ENCODE peak calls at places on chromosomes 16 and 17, in five cellular contexts. T is AG09319, Q is neural progenitor cell, V is T47D, N is GM10248. B is an unnamed sample.

GRCh38 chr16:25108054-25108453 is 3.5 kb upstream of the LCMT1 start:
- DNase-seq in V (no peak), Q (no peak), T (no peak), N (peak), B (peak)

GRCh38 chr17:78959803-78960202 is 19.9 kb downstream of the LGALS3BP start:
- DNase-seq in N (no peak), T (no peak), Q (no peak), V (no peak), B (no peak)

GRCh38 chr16:4862639-4863038 is 15.4 kb downstream of the UBN1 start:
- DNase-seq in N (no peak), Q (no peak), T (no peak), V (no peak), B (no peak)

GRCh38 chr16:69761983-69762842 is at the start of gene WWP2:
- DNase-seq in Q (peak), V (peak), N (peak), T (no peak), B (peak)

GRCh38 chr16:12235110-12235509 is 258.6 kb downstream of the SNX29 start:
- DNase-seq in N (no peak), T (no peak), Q (no peak), V (no peak), B (no peak)

GRCh38 chr16:78768226-78768625 is 668.8 kb downstream of the WWOX start:
- DNase-seq in V (no peak), N (no peak), Q (no peak), T (no peak), B (no peak)

GRCh38 chr16:59324462-59324861 is 590.3 kb upstream of the GOT2 start:
- DNase-seq in N (no peak), V (no peak), Q (no peak), T (no peak), B (no peak)

GRCh38 chr17:82524540-82524939 is 5.0 kb downstream of the FOXK2 start:
- DNase-seq in V (no peak), N (no peak), T (no peak), Q (no peak), B (no peak)

GRCh38 chr17:5500804-5501391 is 14.5 kb downstream of the MIS12 start:
- DNase-seq in V (peak), T (peak), N (peak), Q (peak), B (no peak)

GRCh38 chr17:79232957-79233356 is 158.3 kb downstream of the ENGASE start:
- DNase-seq in V (no peak), Q (no peak), N (no peak), T (no peak), B (no peak)

GRCh38 chr16:27326738-27327585 is 13.2 kb downstream of the IL4R start:
- DNase-seq in T (peak), V (no peak), Q (peak), N (peak), B (no peak)

GRCh38 chr16:23357761-23358290 is 55.7 kb downstream of the SCNN1B start:
- DNase-seq in V (no peak), Q (no peak), N (no peak), T (no peak), B (no peak)